ENCODE peak calls at places on chromosomes 6 and 20, in five cellular contexts. G, Z, F, U and L are unnamed samples.

GRCh38 chr6:111129003-111129402 is 41.7 kb downstream of the SLC16A10 start:
- DNase-seq in U (peak), Z (no peak), G (no peak), F (no peak), L (no peak)

GRCh38 chr6:27241443-27241842 is 6.1 kb upstream of the PRSS16 start:
- DNase-seq in F (no peak), G (no peak), U (no peak), Z (no peak), L (no peak)

GRCh38 chr20:18314786-18315406 is 26.6 kb downstream of the ZNF133 start:
- DNase-seq in F (no peak), G (peak), Z (no peak), U (no peak), L (no peak)

GRCh38 chr20:17558154-17558940 is 11.5 kb upstream of the DSTN start:
- DNase-seq in G (peak), F (no peak), Z (peak), U (peak), L (no peak)

GRCh38 chr20:31967830-31968249 is at the start of gene XKR7:
- DNase-seq in U (no peak), F (no peak), Z (no peak), G (no peak), L (no peak)

GRCh38 chr20:5877128-5877527 is 73.2 kb downstream of the TRMT6 start:
- DNase-seq in Z (no peak), U (no peak), G (no peak), F (no peak), L (no peak)

GRCh38 chr20:62177307-62177706 is 5.5 kb upstream of the MTG2 start:
- DNase-seq in Z (no peak), F (no peak), U (no peak), G (no peak), L (no peak)

GRCh38 chr6:135030056-135030473 is 24.6 kb downstream of the HBS1L start:
- DNase-seq in F (no peak), Z (no peak), G (no peak), U (no peak), L (no peak)

GRCh38 chr6:111872521-111873177 is 603 bp downstream of the FYN start:
- DNase-seq in F (peak), Z (peak), G (peak), U (no peak), L (peak)

GRCh38 chr20:40718214-40718949 is 29.3 kb upstream of the MAFB start:
- DNase-seq in F (no peak), G (no peak), U (no peak), Z (no peak), L (no peak)

GRCh38 chr6:72411872-72412708 is 209.8 kb upstream of the KCNQ5 start:
- DNase-seq in G (peak), F (peak), Z (peak), U (peak), L (peak)

GRCh38 chr6:160431791-160432404 is 83.7 kb downstream of the SLC22A3 start:
- DNase-seq in G (no peak), Z (no peak), F (no peak), U (no peak), L (no peak)

GRCh38 chr6:53635322-53635721 is 30.2 kb downstream of the KLHL31 start:
- DNase-seq in G (no peak), U (no peak), F (no peak), Z (no peak), L (no peak)

GRCh38 chr6:4344317-4344899 is 209.0 kb upstream of the ECI2 start:
- DNase-seq in F (no peak), U (no peak), G (peak), Z (peak), L (no peak)

GRCh38 chr6:41938590-41938989 is 3.0 kb downstream of the CCND3 start:
- DNase-seq in F (no peak), Z (no peak), G (no peak), U (no peak), L (no peak)

GRCh38 chr20:13777171-13777601 is 7.5 kb downstream of the ESF1 start:
- DNase-seq in Z (no peak), G (peak), U (no peak), F (no peak), L (no peak)

GRCh38 chr6:143939364-143939763 is 68.7 kb downstream of the PLAGL1 start:
- DNase-seq in G (no peak), U (no peak), F (no peak), Z (no peak), L (no peak)

GRCh38 chr6:143936986-143937765 is 70.9 kb downstream of the PLAGL1 start:
- DNase-seq in U (no peak), Z (no peak), F (no peak), G (no peak), L (no peak)

GRCh38 chr6:143940011-143940597 is 68.0 kb downstream of the PLAGL1 start:
- DNase-seq in Z (no peak), U (peak), F (peak), G (peak), L (peak)

GRCh38 chr6:143936347-143936746 is 71.7 kb downstream of the PLAGL1 start:
- DNase-seq in F (no peak), G (no peak), U (no peak), Z (no peak), L (no peak)

GRCh38 chr6:143941852-143942627 is 66.0 kb downstream of the PLAGL1 start:
- DNase-seq in G (peak), Z (peak), F (peak), U (peak), L (peak)
- TF ChIP-seq CTCF in G (peak), Z (peak), F (peak), U (peak), L (peak)

GRCh38 chr20:49032455-49032854 is 13.7 kb upstream of the CSE1L start:
- DNase-seq in U (no peak), F (no peak), G (no peak), Z (no peak), L (no peak)

GRCh38 chr20:49030954-49031619 is 15.0 kb upstream of the CSE1L start:
- DNase-seq in U (no peak), F (no peak), Z (peak), G (no peak), L (no peak)

GRCh38 chr20:49029203-49029602 is 16.9 kb upstream of the CSE1L start:
- DNase-seq in Z (no peak), U (no peak), F (no peak), G (no peak), L (no peak)

GRCh38 chr20:49024220-49024619 is 21.9 kb upstream of the CSE1L start:
- DNase-seq in U (no peak), Z (no peak), G (no peak), F (no peak), L (no peak)

GRCh38 chr20:49028684-49029083 is 17.4 kb upstream of the CSE1L start:
- DNase-seq in G (peak), U (no peak), Z (no peak), F (no peak), L (no peak)
- TF ChIP-seq CTCF in G (peak), U (no peak), Z (no peak), F (no peak), L (no peak)

GRCh38 chr6:116217069-116217468 is 36.8 kb downstream of the TSPYL4 start:
- DNase-seq in U (no peak), F (no peak), G (no peak), Z (no peak), L (no peak)
- TF ChIP-seq CTCF in U (peak), F (peak), G (peak), Z (peak), L (peak)

GRCh38 chr6:89680150-89680549 is 41.6 kb upstream of the LYRM2 start:
- DNase-seq in Z (no peak), F (no peak), G (no peak), U (no peak), L (no peak)

GRCh38 chr6:89679215-89680120 is 40.9 kb upstream of the LYRM2 start:
- DNase-seq in Z (no peak), G (no peak), F (no peak), U (no peak), L (no peak)

GRCh38 chr6:89680551-89680950 is 42.0 kb upstream of the LYRM2 start:
- DNase-seq in F (no peak), G (no peak), Z (no peak), U (no peak), L (no peak)

GRCh38 chr6:89681983-89682564 is 43.5 kb upstream of the LYRM2 start:
- DNase-seq in F (no peak), G (no peak), Z (no peak), U (no peak), L (no peak)

DNA sequence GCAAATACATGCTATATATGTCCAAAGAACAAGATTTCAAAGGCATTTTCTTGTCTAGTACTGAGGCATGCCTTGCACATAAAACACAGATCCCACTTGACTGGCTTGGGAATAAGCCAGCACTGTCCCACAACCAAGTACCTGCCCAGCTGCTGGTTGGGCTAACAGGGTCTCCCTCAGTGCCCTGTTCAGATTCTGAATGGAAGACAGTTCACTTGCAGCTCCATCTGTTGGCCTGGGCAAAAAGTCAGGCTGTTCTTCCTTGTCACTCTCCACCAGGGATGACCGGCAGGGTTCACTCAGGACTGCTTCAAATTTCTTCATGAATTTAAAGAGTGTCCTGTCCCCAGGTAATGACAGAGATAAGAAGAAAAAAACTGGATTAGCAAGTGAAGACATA is 44.4 kb upstream of the LYRM2 start:
- DNase-seq in Z (no peak), F (no peak), G (no peak), U (no peak), L (no peak)
- TF ChIP-seq CTCF in Z (no peak), F (no peak), G (no peak), U (no peak), L (no peak)

GRCh38 chr6:138406443-138406842 is 2.4 kb downstream of the HEBP2 start:
- DNase-seq in Z (no peak), G (no peak), U (no peak), F (no peak), L (no peak)
- TF ChIP-seq CTCF in Z (no peak), G (no peak), U (no peak), F (no peak), L (no peak)

DNA sequence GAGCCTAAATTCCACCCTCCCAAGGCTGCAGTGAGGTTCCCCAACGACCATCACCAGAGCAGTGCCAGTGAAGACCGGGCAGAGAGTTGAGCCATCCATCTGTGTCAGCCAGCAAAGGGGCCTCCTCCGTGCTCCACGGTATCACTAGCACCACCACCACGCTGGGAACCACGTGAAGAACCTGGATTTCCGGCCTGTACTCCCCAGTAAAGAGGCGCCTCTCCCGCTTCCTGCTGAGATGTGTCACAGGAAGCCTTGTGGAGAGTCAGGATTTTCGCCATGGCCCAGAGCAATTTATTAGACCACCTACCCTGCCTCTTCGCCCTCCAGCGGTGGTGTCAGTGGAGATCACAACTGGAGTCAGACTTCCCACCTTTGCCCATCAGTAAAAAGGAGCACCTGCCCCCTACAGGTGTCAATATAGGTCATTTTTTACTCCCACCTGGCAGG is 28.8 kb downstream of the CPXM1 start:
- DNase-seq in G (no peak), F (no peak), Z (no peak), U (no peak), L (no peak)
- TF ChIP-seq CTCF in G (no peak), F (no peak), Z (no peak), U (no peak), L (no peak)

DNA sequence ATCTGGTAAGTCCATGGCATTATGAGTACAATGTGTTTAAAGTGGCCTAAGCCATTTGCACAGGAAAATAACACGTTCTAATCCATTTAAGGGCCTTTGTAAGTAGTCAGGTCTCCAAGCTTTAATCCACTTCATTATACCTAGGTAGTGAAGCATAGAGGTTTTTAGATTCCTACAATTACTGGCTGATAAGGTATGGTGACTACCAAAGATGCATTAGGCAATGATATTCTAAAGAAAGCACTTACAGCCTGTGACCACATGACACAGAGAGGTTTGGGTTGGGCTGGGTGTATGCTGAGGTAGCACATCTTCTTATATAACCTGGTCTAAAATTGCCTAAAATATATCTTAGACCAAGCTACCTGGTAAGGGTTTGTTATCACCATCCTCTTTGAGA is 504.4 kb downstream of the TFAP2B start:
- DNase-seq in Z (no peak), U (no peak), F (no peak), G (no peak), L (no peak)
- TF ChIP-seq CTCF in Z (no peak), U (no peak), F (no peak), G (no peak), L (no peak)

GRCh38 chr6:101626264-101626663 is 232.8 kb downstream of the GRIK2 start:
- DNase-seq in G (no peak), U (no peak), F (no peak), Z (no peak), L (no peak)
- TF ChIP-seq CTCF in G (no peak), U (no peak), F (no peak), Z (no peak), L (no peak)